ENCODE peak calls at places on chromosomes 5 and 9, in eight cellular contexts. C is NCI-H1092; U is fibroblast of mammary gland; O is heart right ventricle; B is H9; K is naive thymus-derived CD8-positive, alpha-beta T cell; Z is stimulated activated CD4-positive, alpha-beta T cell treated with anti-CD3 and anti-CD28 coated beads, Interleukin-1b, Interleukin-23, amount 100 ng/mL, for 24 hours; R is cardiac muscle cell. I is an unnamed sample.

GRCh38 chr5:169433221-169433651 is 132.3 kb upstream of the SLIT3 start:
- DNase-seq in C (no peak), U (no peak), O (no peak), B (no peak), K (no peak), Z (no peak), R (no peak), I (no peak)

GRCh38 chr5:173201636-173202265 is 33.3 kb downstream of the NKX2-5 start:
- DNase-seq in C (no peak), U (peak; percentile 83), O (no peak), B (no peak), K (no peak), Z (no peak), R (no peak), I (peak; percentile 51)

GRCh38 chr5:143187495-143187894 is 216.0 kb downstream of the NR3C1 start:
- DNase-seq in C (no peak), U (no peak), O (no peak), B (no peak), K (no peak), Z (no peak), R (no peak), I (no peak)

GRCh38 chr9:134917431-134918373 is at the start of gene FCN1:
- DNase-seq in C (no peak), U (no peak), O (no peak), B (no peak), K (no peak), Z (no peak), R (no peak), I (no peak)

GRCh38 chr5:124976086-124976485 is 229.6 kb upstream of the ZNF608 start:
- DNase-seq in C (no peak), U (no peak), O (no peak), B (no peak), K (no peak), Z (no peak), R (no peak), I (no peak)

GRCh38 chr9:133135193-133135745 is 14.2 kb upstream of the RALGDS start:
- DNase-seq in C (peak; percentile 82), U (peak; percentile 88), O (peak; percentile 64), B (no peak), K (no peak), Z (no peak), R (no peak), I (peak; percentile 78)

GRCh38 chr5:178131446-178131996 is 707 bp downstream of the RMND5B start:
- DNase-seq in C (no peak), U (no peak), O (no peak), B (no peak), K (no peak), Z (no peak), R (no peak), I (no peak)

GRCh38 chr9:136403538-136403914 is 3.6 kb upstream of the SNAPC4 start:
- DNase-seq in C (no peak), U (no peak), O (no peak), B (no peak), K (peak; percentile 66), Z (no peak), R (no peak), I (no peak)

GRCh38 chr5:34698109-34698419 is 41.9 kb downstream of the RAI14 start:
- DNase-seq in C (no peak), U (no peak), O (no peak), B (no peak), K (no peak), Z (no peak), R (no peak), I (no peak)

GRCh38 chr5:128881609-128882008 is 83.7 kb upstream of the SLC27A6 start:
- DNase-seq in C (no peak), U (no peak), O (no peak), B (no peak), K (no peak), Z (no peak), R (peak; percentile 72), I (no peak)

GRCh38 chr5:115551415-115551814 is 6.8 kb upstream of the FEM1C start:
- DNase-seq in C (no peak), U (peak; percentile 80), O (no peak), B (no peak), K (no peak), Z (no peak), R (no peak), I (peak; percentile 66)

GRCh38 chr5:134090482-134090881 is 24.0 kb upstream of the TCF7 start:
- DNase-seq in C (no peak), U (no peak), O (no peak), B (no peak), K (peak; percentile 63), Z (no peak), R (no peak), I (no peak)

GRCh38 chr5:45017568-45017967 is 208.8 kb downstream of the MRPS30 start:
- DNase-seq in C (no peak), U (no peak), O (no peak), B (no peak), K (no peak), Z (no peak), R (no peak), I (no peak)

GRCh38 chr5:16536246-16536645 is 70.6 kb upstream of the ZNF622 start:
- DNase-seq in C (no peak), U (peak; percentile 58), O (no peak), B (no peak), K (no peak), Z (no peak), R (no peak), I (no peak)

GRCh38 chr5:40781843-40782409 is 16.2 kb downstream of the PRKAA1 start:
- DNase-seq in C (no peak), U (peak; percentile 76), O (peak; percentile 11), B (no peak), K (no peak), Z (no peak), R (no peak), I (peak; percentile 86)

GRCh38 chr9:4640027-4640426 is 22.1 kb upstream of the PLPP6 start:
- DNase-seq in C (peak; percentile 35), U (peak; percentile 35), O (no peak), B (no peak), K (peak; percentile 33), Z (no peak), R (peak; percentile 29), I (peak; percentile 51)